ENCODE peak calls at places on chromosomes 6 and 20, in four cellular contexts. D is IMR-90, V is H1, J is mesendoderm. A is an unnamed sample.

GRCh38 chr20:3165473-3166337 is 6.0 kb upstream of the FASTKD5 start:
- DNase-seq in D (peak; percentile 63), V (no peak), J (no peak), A (no peak)

GRCh38 chr6:156013155-156013554 is 557.5 kb upstream of the NOX3 start:
- DNase-seq in D (no peak), V (no peak), J (no peak), A (no peak)

GRCh38 chr20:2817891-2818595 is 1.9 kb downstream of the TMEM239 start:
- DNase-seq in D (no peak), V (no peak), J (no peak), A (no peak)

GRCh38 chr6:7434672-7435071 is 45.1 kb downstream of the RIOK1 start:
- DNase-seq in D (no peak), V (no peak), J (no peak), A (no peak)

GRCh38 chr6:132907915-132908314 is 93.5 kb downstream of the RPS12 start:
- DNase-seq in D (peak; percentile 93), V (no peak), J (peak; percentile 11), A (no peak)

GRCh38 chr20:34637245-34638185 is 39.4 kb downstream of the PIGU start:
- DNase-seq in D (peak; percentile 80), V (no peak), J (no peak), A (no peak)

GRCh38 chr6:89215391-89215790 is 1.8 kb downstream of the GABRR1 start:
- DNase-seq in D (no peak), V (no peak), J (no peak), A (no peak)

GRCh38 chr6:170288091-170288631 is 2.7 kb downstream of the DLL1 start:
- DNase-seq in D (no peak), V (no peak), J (no peak), A (no peak)

GRCh38 chr20:12217382-12217781 is 299.7 kb downstream of the BTBD3 start:
- DNase-seq in D (no peak), V (no peak), J (no peak), A (no peak)

GRCh38 chr6:141866731-141867502 is 265.8 kb upstream of the GJE1 start:
- DNase-seq in D (peak; percentile 15), V (no peak), J (peak; percentile 44), A (no peak)

GRCh38 chr20:22796465-22797077 is 212.2 kb upstream of the FOXA2 start:
- DNase-seq in D (peak; percentile 79), V (no peak), J (no peak), A (no peak)

GRCh38 chr6:3041606-3042005 is 26.7 kb upstream of the RIPK1 start:
- DNase-seq in D (no peak), V (no peak), J (peak; percentile 49), A (no peak)
- H4K8ac ChIP-seq in D (no peak overlapping the region), V (no peak overlapping the region), J (no peak overlapping the region), A (no peak overlapping the region)

GRCh38 chr20:47682916-47683315 is 102.4 kb downstream of the SULF2 start:
- DNase-seq in D (no peak), V (no peak), J (no peak), A (no peak)
- H4K5ac ChIP-seq in D (no peak overlapping the region), V (no peak overlapping the region), J (no peak overlapping the region), A (no peak overlapping the region)

GRCh38 chr6:26183581-26184408 is 96.6 kb downstream of the HFE start:
- DNase-seq in D (peak; percentile 92), V (no peak), J (peak; percentile 98), A (peak; percentile 78)

GRCh38 chr6:26185802-26186201 is 98.6 kb downstream of the HFE start:
- DNase-seq in D (no peak), V (no peak), J (no peak), A (no peak)

GRCh38 chr6:26185004-26185403 is 97.8 kb downstream of the HFE start:
- DNase-seq in D (no peak), V (no peak), J (no peak), A (no peak)

GRCh38 chr6:26184492-26184891 is 97.3 kb downstream of the HFE start:
- DNase-seq in D (no peak), V (no peak), J (no peak), A (no peak)

GRCh38 chr6:26183237-26183580 is 96.0 kb downstream of the HFE start:
- DNase-seq in D (no peak), V (no peak), J (no peak), A (no peak)
- H4K8ac ChIP-seq in D (peak overlapping the region; percentile 10), V (no peak overlapping the region), J (no peak overlapping the region), A (no peak overlapping the region)

DNA sequence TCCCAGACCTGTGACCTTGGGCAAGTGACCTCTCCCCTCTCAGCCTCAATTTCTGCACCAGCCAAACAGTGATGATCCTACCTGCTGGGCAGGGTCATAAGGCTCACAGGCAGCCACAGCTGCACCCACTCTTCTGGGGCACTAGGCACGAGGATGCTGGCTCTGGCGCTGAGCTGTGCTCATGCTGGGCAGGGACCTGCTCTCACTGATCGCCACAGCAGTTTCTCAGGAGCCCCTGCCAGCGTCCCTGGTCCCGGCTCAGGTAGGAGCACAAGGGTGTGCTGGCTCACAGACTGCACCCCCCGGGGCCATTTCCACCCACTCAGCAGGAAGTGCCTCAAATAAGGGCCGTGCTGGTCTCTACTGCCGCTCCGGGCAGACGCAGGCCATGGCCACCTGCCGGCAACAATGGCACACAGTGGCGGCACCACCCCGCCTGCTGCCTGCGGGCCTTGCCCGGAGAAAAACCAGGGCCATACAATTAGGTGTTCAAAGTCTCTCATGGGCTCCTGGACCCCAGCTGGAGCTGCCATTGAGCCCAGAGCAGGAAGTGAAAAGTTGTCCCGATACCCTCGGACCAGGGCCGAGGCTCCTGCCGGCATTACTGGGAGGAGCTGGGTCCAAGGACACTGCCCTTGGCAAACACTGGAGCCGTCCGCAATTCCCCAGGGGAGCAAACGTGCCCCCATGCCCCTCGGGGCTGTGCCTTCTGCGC is 4.6 kb upstream of the CABLES2 start:
- DNase-seq in D (no peak), V (no peak), J (no peak), A (no peak)
- H4K5ac ChIP-seq in D (no peak overlapping the region), V (no peak overlapping the region), J (no peak overlapping the region), A (no peak overlapping the region)

DNA sequence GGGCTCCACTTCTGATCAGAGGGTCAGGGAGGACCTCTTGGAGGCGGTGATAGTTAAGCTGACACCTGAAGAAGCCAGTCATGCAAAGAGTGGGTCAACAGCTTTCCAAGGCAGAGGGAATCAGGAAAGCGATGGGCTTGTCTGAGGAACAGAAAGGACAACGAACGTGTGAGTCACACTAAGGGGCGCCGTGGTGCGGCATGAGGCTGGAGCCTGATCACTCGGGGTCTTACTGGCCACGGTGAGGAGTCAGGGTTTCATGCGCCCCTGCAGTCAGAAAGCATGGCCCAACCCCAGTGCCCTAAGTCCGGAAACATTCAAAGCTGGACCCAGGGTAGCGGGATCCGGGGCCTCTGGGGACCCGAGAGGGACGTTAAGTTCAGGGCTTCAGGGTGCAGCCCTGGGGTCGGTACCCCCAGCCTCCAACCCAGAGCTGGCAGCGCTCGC is 50.5 kb upstream of the SLC32A1 start:
- DNase-seq in D (no peak), V (no peak), J (peak; percentile 64), A (peak; percentile 66)
- H4K8ac ChIP-seq in D (no peak overlapping the region), V (no peak overlapping the region), J (no peak overlapping the region), A (no peak overlapping the region)